ENCODE peak calls at places on chromosome 19, in seven cellular contexts. A is NCI-H774; P is T-helper 9 cell; T is stimulated activated CD8-positive, alpha-beta memory T cell treated with anti-CD3 and anti-CD28 coated beads, Interleukin-7, amount 100 ng/mL, for 1 hour; F is activated CD8-positive, alpha-beta memory T cell treated with anti-CD3 and anti-CD28 coated beads for 4 hours; V is stimulated activated CD4-positive, alpha-beta T cell treated with anti-CD3 and anti-CD28 coated beads, Interleukin-4, amount 100 ng/mL, for 1 hour; Q is aorta. B is an unnamed sample.
A peak's percentile ranks its signal among the peaks of the same experiment; 100 is the strongest.

GRCh38 chr19:7869910-7870511 is 4.2 kb downstream of the PRR36 start:
- DNase-seq in T (no peak), F (no peak), A (peak; percentile 28), Q (no peak), P (peak; percentile 50), V (peak; percentile 59), B (peak; percentile 45)

GRCh38 chr19:17497149-17497798 is 14.2 kb upstream of the PGLS start:
- DNase-seq in T (no peak), F (no peak), A (no peak), P (no peak), Q (no peak), V (no peak), B (no peak)

GRCh38 chr19:35908977-35909683 is 1.0 kb upstream of the TYROBP start:
- DNase-seq in T (no peak), Q (peak; percentile 95), A (no peak), P (no peak), V (no peak), F (no peak), B (no peak)

GRCh38 chr19:4310247-4311121 is 6.1 kb downstream of the FSD1 start:
- DNase-seq in F (no peak), Q (no peak), P (no peak), A (no peak), T (no peak), V (no peak), B (no peak)

GRCh38 chr19:18657590-18658365 is 20.9 kb downstream of the KLHL26 start:
- DNase-seq in F (no peak), Q (peak; percentile 86), P (no peak), A (no peak), V (no peak), T (no peak), B (no peak)

GRCh38 chr19:32977269-32977668 is 5.2 kb downstream of the FAAP24 start:
- DNase-seq in A (no peak), V (no peak), Q (no peak), T (no peak), P (no peak), F (no peak), B (no peak)

GRCh38 chr19:2329528-2329927 is 1.0 kb downstream of the SPPL2B start:
- DNase-seq in T (no peak), P (no peak), A (no peak), V (no peak), F (no peak), Q (no peak), B (no peak)

GRCh38 chr19:8506402-8506957 is 4.0 kb upstream of the PRAM1 start:
- DNase-seq in Q (no peak), V (no peak), F (no peak), P (no peak), A (no peak), T (no peak), B (no peak)

GRCh38 chr19:3270908-3271307 is 46.4 kb downstream of the CELF5 start:
- DNase-seq in T (no peak), P (peak; percentile 24), Q (no peak), A (peak; percentile 3), V (peak; percentile 52), F (no peak), B (peak; percentile 57)

GRCh38 chr19:55308281-55308680 is 16.9 kb downstream of the TMEM150B start:
- DNase-seq in T (no peak), F (no peak), P (no peak), Q (no peak), A (no peak), V (no peak), B (no peak)

GRCh38 chr19:8532170-8532569 is 18.2 kb upstream of the ZNF414 start:
- DNase-seq in A (no peak), Q (no peak), T (no peak), V (no peak), P (no peak), F (no peak), B (no peak)

GRCh38 chr19:30567535-30568232 is 195.5 kb downstream of the ZNF536 start:
- DNase-seq in Q (no peak), A (no peak), F (no peak), V (no peak), P (no peak), T (no peak), B (no peak)

GRCh38 chr19:2338751-2339643 is 10.5 kb downstream of the SPPL2B start:
- DNase-seq in A (no peak), V (no peak), Q (no peak), F (no peak), P (no peak), T (no peak), B (no peak)

GRCh38 chr19:42683917-42684513 is 56.3 kb downstream of the PSG3 start:
- DNase-seq in Q (no peak), A (no peak), T (no peak), F (no peak), V (no peak), P (no peak), B (peak; percentile 16)

GRCh38 chr19:46878613-46879375 is 18.0 kb downstream of the ARHGAP35 start:
- DNase-seq in F (no peak), P (no peak), V (no peak), Q (no peak), A (no peak), T (no peak), B (no peak)

GRCh38 chr19:18776288-18776594 is 14.9 kb downstream of the COMP start:
- DNase-seq in A (no peak), P (no peak), T (no peak), F (no peak), V (no peak), Q (no peak), B (no peak)

GRCh38 chr19:30783212-30783611 is 411.0 kb downstream of the ZNF536 start:
- DNase-seq in A (no peak), P (no peak), V (no peak), T (no peak), F (no peak), Q (no peak), B (no peak)

GRCh38 chr19:5128251-5128931 is 159.5 kb downstream of the KDM4B start:
- DNase-seq in Q (peak; percentile 79), V (no peak), A (no peak), T (no peak), F (no peak), P (no peak), B (no peak)

GRCh38 chr19:4636761-4637160 is 2.6 kb upstream of the TNFAIP8L1 start:
- DNase-seq in A (no peak), Q (no peak), T (no peak), P (no peak), F (no peak), V (no peak), B (no peak)

GRCh38 chr19:45499196-45500180 is 1.2 kb downstream of the PPM1N start:
- DNase-seq in P (peak; percentile 34), F (no peak), V (peak; percentile 69), T (no peak), A (peak; percentile 24), Q (peak; percentile 71), B (peak; percentile 66)

GRCh38 chr19:54311486-54311885 is 1.5 kb downstream of the LILRA5 start:
- DNase-seq in Q (no peak), F (no peak), V (no peak), A (no peak), P (no peak), T (no peak), B (no peak)

GRCh38 chr19:17281391-17282304 is at the start of gene ANKLE1:
- DNase-seq in Q (no peak), F (no peak), V (peak; percentile 52), P (no peak), T (no peak), A (no peak), B (peak; percentile 57)

GRCh38 chr19:42370068-42370520 is 20.0 kb downstream of the CNFN start:
- DNase-seq in P (no peak), A (peak; percentile 26), T (no peak), F (no peak), Q (no peak), V (no peak), B (no peak)

GRCh38 chr19:41616785-41617621 is 9.9 kb downstream of the CEACAM4 start:
- DNase-seq in A (no peak), P (no peak), T (no peak), V (no peak), F (no peak), Q (no peak), B (no peak)

GRCh38 chr19:7636691-7637373 is at the start of gene STXBP2:
- DNase-seq in A (peak; percentile 86), P (peak; percentile 96), T (peak; percentile 89), Q (peak; percentile 77), V (peak; percentile 92), F (peak; percentile 84), B (peak; percentile 95)

GRCh38 chr19:18589380-18590272 is 1.0 kb downstream of the REX1BD start:
- DNase-seq in F (peak; percentile 20), V (peak; percentile 67), T (peak; percentile 37), Q (peak; percentile 78), P (peak; percentile 64), A (peak; percentile 27), B (peak; percentile 55)

GRCh38 chr19:53908106-53908932 is 759 bp upstream of the CACNG7 start:
- DNase-seq in V (peak; percentile 58), F (no peak), P (no peak), Q (no peak), A (no peak), T (no peak), B (no peak)

GRCh38 chr19:7122701-7123100 is 53.2 kb downstream of the ZNF557 start:
- DNase-seq in V (no peak), P (no peak), F (no peak), T (no peak), A (no peak), Q (no peak), B (no peak)

GRCh38 chr19:27746691-27747380 is 1466.1 kb downstream of the UQCRFS1 start:
- DNase-seq in A (no peak), P (peak; percentile 1), F (no peak), V (peak; percentile 4), T (no peak), Q (no peak), B (no peak)

GRCh38 chr19:44648536-44649370 is 5.0 kb downstream of the PVR start:
- DNase-seq in Q (peak; percentile 46), V (no peak), T (no peak), F (no peak), A (no peak), P (no peak), B (no peak)

GRCh38 chr19:37983916-37984315 is 76.9 kb downstream of the SIPA1L3 start:
- DNase-seq in T (no peak), P (no peak), A (no peak), Q (no peak), V (no peak), F (no peak), B (no peak)

GRCh38 chr19:3949997-3950859 is 17.4 kb downstream of the NMRK2 start:
- DNase-seq in V (no peak), T (no peak), Q (no peak), F (no peak), P (no peak), A (no peak), B (no peak)

GRCh38 chr19:18768046-18768771 is 22.9 kb downstream of the COMP start:
- DNase-seq in A (no peak), V (no peak), Q (peak; percentile 46), P (no peak), F (no peak), T (no peak), B (no peak)

B was measured in CD8-positive, alpha-beta T cell.